ENCODE peak calls at places on chromosome 6, in nine cellular contexts. W is H1, M is NCI-H460, R is caudate nucleus, Q is NCI-H1694 treated with DMSO at 0.1 percent for 48 hours, V is GM18507, S is iPS-NIHi11, C is psoas muscle, K is esophagus squamous epithelium. Y is an unnamed sample.

GRCh38 chr6:149903938-149904611 is 6.2 kb upstream of the RAET1E start:
- DNase-seq in W (no peak), M (no peak), R (no peak), Q (no peak), V (no peak), S (no peak), C (no peak), K (no peak), Y (no peak)

GRCh38 chr6:146357578-146358340 is 185.9 kb upstream of the RAB32 start:
- DNase-seq in W (no peak), M (peak; percentile 35), R (no peak), Q (no peak), V (no peak), S (no peak), C (no peak), K (no peak), Y (no peak)

GRCh38 chr6:41028618-41029486 is 10.2 kb downstream of the UNC5CL start:
- DNase-seq in W (no peak), M (no peak), R (no peak), Q (no peak), V (no peak), S (no peak), C (no peak), K (no peak), Y (no peak)

GRCh38 chr6:169175360-169175887 is 78.2 kb downstream of the THBS2 start:
- DNase-seq in W (no peak), M (no peak), R (no peak), Q (no peak), V (no peak), S (no peak), C (no peak), K (no peak), Y (no peak)

GRCh38 chr6:33313105-33313708 is 671 bp downstream of the TAPBP start:
- DNase-seq in W (peak; percentile 76), M (no peak), R (peak; percentile 29), Q (no peak), V (no peak), S (peak; percentile 31), C (peak; percentile 53), K (no peak), Y (no peak)

GRCh38 chr6:13425971-13426931 is 61.1 kb downstream of the GFOD1 start:
- DNase-seq in W (no peak), M (no peak), R (no peak), Q (no peak), V (no peak), S (no peak), C (peak; percentile 35), K (no peak), Y (no peak)

GRCh38 chr6:27517238-27517637 is 44.3 kb upstream of the ZNF184 start:
- DNase-seq in W (no peak), M (no peak), R (no peak), Q (no peak), V (no peak), S (no peak), C (no peak), K (no peak), Y (no peak)

GRCh38 chr6:142474446-142475289 is 172.9 kb downstream of the ADGRG6 start:
- DNase-seq in W (peak; percentile 76), M (peak; percentile 38), R (peak; percentile 0), Q (peak; percentile 53), V (peak; percentile 4), S (peak; percentile 77), C (no peak), K (no peak), Y (peak; percentile 63)

GRCh38 chr6:46909371-46909770 is 12.4 kb downstream of the ADGRF5 start:
- DNase-seq in W (no peak), M (no peak), R (no peak), Q (no peak), V (no peak), S (no peak), C (no peak), K (no peak), Y (no peak)

Y was measured in HTR-8/SVneo.